ENCODE peak calls at places on chromosome 22, in four cellular contexts. F is GM12878, A is HepG2, M is K562. N is an unnamed sample.

GRCh38 chr22:45587638-45588481 is 83.8 kb upstream of the ATXN10 start:
- DNase-seq in M (no peak), F (no peak), A (no peak), N (no peak)

GRCh38 chr22:19880786-19881569 is 26.3 kb upstream of the GNB1L start:
- DNase-seq in M (peak), F (no peak), A (peak), N (peak)

GRCh38 chr22:36211237-36211881 is 9.8 kb upstream of the APOL4 start:
- DNase-seq in F (no peak), A (no peak), M (no peak), N (no peak)

GRCh38 chr22:47089796-47090460 is 327.5 kb downstream of the TBC1D22A start:
- DNase-seq in A (no peak), F (no peak), M (peak), N (no peak)

GRCh38 chr22:49724893-49725489 is 102.7 kb downstream of the BRD1 start:
- DNase-seq in A (peak), F (no peak), M (peak), N (peak)

GRCh38 chr22:42461511-42461910 is 29.3 kb upstream of the NFAM1 start:
- DNase-seq in A (no peak), M (no peak), F (no peak), N (peak)

GRCh38 chr22:32164084-32164894 is 5.2 kb upstream of the C22orf42 start:
- DNase-seq in A (no peak), M (no peak), F (no peak), N (no peak)

GRCh38 chr22:50628543-50629134 is 687 bp upstream of the ARSA start:
- DNase-seq in A (no peak), M (no peak), F (no peak), N (no peak)

GRCh38 chr22:48974443-48975251 is 853.0 kb downstream of the BRD1 start:
- DNase-seq in M (no peak), F (no peak), A (no peak), N (no peak)

GRCh38 chr22:33785283-33785991 is 134.8 kb downstream of the LARGE1 start:
- DNase-seq in A (peak), M (no peak), F (peak), N (no peak)

GRCh38 chr22:49725516-49725915 is 102.2 kb downstream of the BRD1 start:
- DNase-seq in F (no peak), A (no peak), M (no peak), N (no peak)

GRCh38 chr22:32311551-32312071 is 46.1 kb upstream of the RFPL3 start:
- DNase-seq in A (no peak), M (no peak), F (no peak), N (no peak)

GRCh38 chr22:19396561-19396933 is 35.0 kb downstream of the HIRA start:
- DNase-seq in F (no peak), A (no peak), M (no peak), N (no peak)

GRCh38 chr22:32422062-32422461 is 10.0 kb upstream of the RTCB start:
- DNase-seq in A (no peak), M (no peak), F (no peak), N (no peak)

GRCh38 chr22:28132466-28132865 is 213.4 kb upstream of the PITPNB start:
- DNase-seq in F (no peak), A (no peak), M (no peak), N (no peak)

GRCh38 chr22:42752230-42752746 is 31.6 kb upstream of the A4GALT start:
- DNase-seq in A (no peak), F (no peak), M (no peak), N (no peak)

GRCh38 chr22:35733036-35733435 is 15.4 kb downstream of the APOL5 start:
- DNase-seq in F (no peak), A (no peak), M (no peak), N (no peak)

GRCh38 chr22:48576333-48577013 is 1251.2 kb downstream of the BRD1 start:
- DNase-seq in M (no peak), F (no peak), A (no peak), N (peak)

GRCh38 chr22:22691055-22691454 is 46.6 kb downstream of the GGTLC2 start:
- DNase-seq in M (no peak), F (no peak), A (no peak), N (no peak)

GRCh38 chr22:22691716-22692701 is 47.6 kb downstream of the GGTLC2 start:
- DNase-seq in A (no peak), M (no peak), F (no peak), N (no peak)

GRCh38 chr22:22694106-22694505 is 49.7 kb downstream of the GGTLC2 start:
- DNase-seq in M (no peak), A (no peak), F (no peak), N (no peak)

GRCh38 chr22:22693531-22693884 is 49.1 kb downstream of the GGTLC2 start:
- DNase-seq in M (no peak), A (no peak), F (no peak), N (no peak)

DNA sequence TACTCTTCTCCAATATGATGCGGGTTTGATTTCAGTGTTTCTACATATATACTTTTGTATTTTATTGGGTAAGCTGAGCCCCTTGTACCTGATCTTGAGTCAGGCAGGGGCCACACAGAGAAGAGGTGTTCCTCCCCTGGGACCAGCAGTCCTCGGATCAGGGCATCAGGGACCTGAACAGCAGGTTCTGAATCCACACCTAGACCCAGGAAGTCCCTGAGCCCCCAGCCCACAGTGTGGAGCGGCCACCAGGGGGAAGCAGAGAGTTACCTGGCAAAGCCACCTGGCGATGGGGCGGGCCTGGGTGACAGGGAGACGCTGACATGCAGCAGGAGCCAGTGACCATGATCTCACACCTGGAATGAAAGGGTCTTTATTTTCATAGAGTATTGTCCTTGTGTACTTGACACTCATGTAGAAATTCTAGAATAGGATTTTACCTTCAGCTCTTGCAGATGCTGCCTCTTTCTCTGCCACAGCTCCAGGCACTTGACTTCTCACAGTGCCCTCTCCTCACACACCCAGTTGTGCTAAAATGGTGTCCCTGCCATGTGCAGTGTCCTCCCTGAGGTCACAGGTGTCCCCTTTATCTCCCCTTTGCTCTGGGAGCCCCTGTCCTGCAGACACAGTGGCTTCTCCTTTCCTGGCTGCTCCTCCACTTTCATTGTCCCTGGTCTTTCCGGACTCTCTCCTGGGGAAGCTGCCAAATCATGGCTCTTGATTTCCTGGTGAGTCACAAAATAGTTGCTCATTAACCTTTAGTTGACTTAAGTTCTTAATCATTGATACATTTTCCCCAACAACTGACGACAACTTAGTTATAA is 48.5 kb downstream of the GGTLC2 start:
- DNase-seq in M (peak), F (no peak), A (peak), N (peak)
- TF ChIP-seq ETV6 in M (no peak), F (no peak), A (no peak), N (no peak)

DNA sequence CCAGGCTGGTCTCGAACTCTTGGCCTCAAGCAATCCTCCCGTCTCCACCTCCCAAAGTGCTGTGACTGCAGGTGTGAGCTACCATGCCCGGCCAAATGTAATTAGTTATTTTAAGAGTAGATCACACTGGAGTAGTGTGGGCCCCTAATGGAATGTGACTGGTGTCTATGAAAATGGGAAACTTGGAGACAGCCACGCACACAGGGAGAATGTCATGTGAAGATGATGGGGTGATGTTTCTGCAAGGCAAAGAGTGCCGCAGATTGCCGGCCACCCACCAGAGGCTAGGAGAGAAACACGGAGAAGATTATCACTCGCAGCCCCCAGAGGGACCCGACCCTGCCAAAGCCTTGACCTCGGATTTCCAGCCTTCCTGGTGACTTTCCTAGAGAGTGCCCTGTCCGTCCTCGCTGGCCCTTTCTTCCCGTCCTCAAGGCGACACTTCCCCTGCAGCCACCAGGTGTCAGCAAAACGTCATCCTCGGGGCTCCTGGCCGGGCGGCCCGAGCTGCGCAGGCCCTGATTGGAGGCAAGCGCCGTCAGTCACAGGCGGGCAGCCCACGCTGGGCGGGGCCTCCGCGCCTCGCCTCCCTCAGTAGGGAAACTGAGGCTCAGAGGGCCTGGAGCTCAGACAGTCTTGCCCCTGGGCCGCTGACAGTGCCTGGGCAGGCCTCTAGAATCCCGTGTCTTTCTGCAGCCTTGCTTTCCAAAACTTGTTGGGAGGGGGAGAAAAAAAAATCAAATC is 16.3 kb downstream of the CRYBB2 start:
- DNase-seq in A (peak), M (peak), F (no peak), N (peak)
- TF ChIP-seq TCF7 in A (no peak), M (no peak), F (no peak), N (no peak)

DNA sequence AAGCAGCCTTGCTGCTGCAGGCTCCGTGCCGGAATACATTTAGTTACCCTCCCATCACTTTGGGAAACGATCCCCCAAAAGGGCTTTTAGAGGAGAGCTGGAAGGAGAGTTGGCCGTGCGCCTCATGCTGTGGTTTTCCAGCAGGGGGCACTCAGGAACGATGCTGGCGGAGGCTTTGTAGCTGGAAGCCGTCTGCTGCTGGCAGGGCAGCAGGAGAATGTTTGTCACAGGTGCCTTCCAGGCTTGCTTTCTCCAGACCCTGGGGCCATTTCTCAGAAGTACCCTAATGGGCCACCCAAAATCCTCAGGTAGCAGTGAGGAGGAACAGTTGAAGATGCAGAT is 30.0 kb upstream of the CABP7 start:
- DNase-seq in F (no peak), M (no peak), A (peak), N (peak)
- TF ChIP-seq ETV6 in F (no peak), M (no peak), A (no peak), N (no peak)

DNA sequence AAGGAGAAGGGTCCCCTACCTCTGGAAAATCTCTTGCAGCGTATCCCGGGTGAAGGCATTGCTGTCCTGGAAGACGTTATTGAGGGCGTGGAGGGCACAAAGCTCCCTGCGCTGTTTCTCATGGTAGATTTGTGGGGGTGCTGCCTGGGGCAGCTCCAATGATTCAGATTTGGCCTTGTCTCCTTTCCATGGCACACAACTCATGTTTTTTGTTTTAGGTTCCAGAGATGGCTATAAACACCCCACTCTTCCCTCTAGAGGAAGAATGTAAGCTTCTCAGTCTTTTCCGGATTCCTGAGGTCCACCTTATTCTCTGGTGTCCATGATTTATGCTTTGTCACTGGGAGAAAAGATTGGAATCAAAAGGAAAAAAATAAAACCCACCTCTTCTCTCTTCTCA is 959 bp downstream of the JOSD1 start:
- DNase-seq in M (no peak), A (peak), F (no peak), N (no peak)
- TF ChIP-seq TCF7 in M (no peak), A (no peak), F (no peak), N (no peak)

GRCh38 chr22:29726512-29727247 is 6.9 kb downstream of the CABP7 start:
- DNase-seq in M (no peak), A (no peak), F (no peak), N (no peak)

GRCh38 chr22:29726104-29726503 is 6.3 kb downstream of the CABP7 start:
- DNase-seq in M (peak), F (no peak), A (no peak), N (no peak)

GRCh38 chr22:29724843-29725242 is 5.0 kb downstream of the CABP7 start:
- DNase-seq in A (no peak), F (no peak), M (no peak), N (no peak)

GRCh38 chr22:29729161-29729560 is 9.4 kb downstream of the CABP7 start:
- DNase-seq in A (no peak), M (no peak), F (no peak), N (no peak)

DNA sequence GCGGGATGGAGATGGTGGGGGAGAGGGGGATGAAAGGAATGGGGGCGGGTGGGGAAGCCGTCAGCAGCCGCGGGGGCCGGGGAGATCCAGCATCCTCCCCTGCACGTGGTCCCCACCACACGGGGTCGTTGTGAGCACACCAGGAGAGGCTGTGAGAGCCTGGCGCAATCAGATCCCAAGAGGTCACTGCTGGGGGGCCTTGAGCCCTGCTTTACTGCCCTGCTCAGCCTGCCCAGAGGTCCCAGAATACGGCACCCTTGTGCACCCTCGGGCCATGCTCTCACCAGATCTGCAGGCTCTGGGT is 7.4 kb downstream of the CABP7 start:
- DNase-seq in M (peak), F (no peak), A (peak), N (peak)
- TF ChIP-seq ETV6 in M (no peak), F (no peak), A (no peak), N (no peak)

DNA sequence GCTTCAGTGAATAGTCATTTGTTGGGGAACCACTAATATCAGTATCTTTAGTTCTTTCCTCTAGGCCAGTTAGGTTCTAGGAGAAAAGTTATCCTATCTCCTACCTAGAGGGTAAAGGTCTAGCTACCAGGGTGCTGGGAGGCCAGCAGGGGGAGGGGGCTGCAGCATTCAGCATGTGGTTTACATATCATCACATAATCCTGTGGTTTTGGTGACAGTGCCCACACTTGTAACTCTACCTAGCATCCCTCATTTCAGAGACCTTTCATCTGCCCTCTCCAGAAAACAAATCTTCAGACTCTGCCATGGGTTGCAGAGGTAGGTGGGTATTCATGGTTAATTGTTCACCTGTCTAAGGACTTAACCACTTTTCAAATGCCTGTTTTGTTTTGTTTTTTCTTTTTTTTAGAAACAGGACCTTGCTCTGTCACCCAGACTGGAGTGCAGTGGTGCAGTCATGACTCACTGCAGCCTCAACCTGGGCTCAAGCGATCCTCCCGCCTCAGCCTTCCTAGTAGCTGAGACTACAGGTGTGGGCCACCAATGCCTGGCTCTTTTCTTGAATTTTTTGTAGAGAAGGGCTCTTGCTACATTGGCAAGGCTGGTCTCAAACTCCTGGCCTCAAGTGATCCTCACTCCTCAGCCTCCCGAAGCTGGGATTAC is 146.8 kb downstream of the ENTHD1 start:
- DNase-seq in A (no peak), M (no peak), F (no peak), N (no peak)
- TF ChIP-seq TCF7 in A (no peak), M (no peak), F (no peak), N (no peak)

GRCh38 chr22:31134688-31135087 is 5.6 kb downstream of the PLA2G3 start:
- DNase-seq in F (no peak), M (no peak), A (no peak), N (no peak)
- TF ChIP-seq ETV6 in F (no peak), M (no peak), A (no peak), N (no peak)